ENCODE peak calls at places on chromosome 10, in four cellular contexts. W is testis; V is iPS DF 6.9; T is CD4-positive, CD25-positive, alpha-beta regulatory T cell. G is an unnamed sample.

GRCh38 chr10:58868736-58869435 is 307.6 kb upstream of the PHYHIPL start:
- DNase-seq in W (no peak), V (no peak), T (no peak), G (peak; percentile 32)

GRCh38 chr10:97384641-97385040 is 16.5 kb downstream of the RRP12 start:
- DNase-seq in W (no peak), V (no peak), T (no peak), G (no peak)

GRCh38 chr10:43846187-43846680 is 197.6 kb upstream of the ZNF32 start:
- DNase-seq in W (no peak), V (no peak), T (no peak), G (no peak)

GRCh38 chr10:80459047-80459865 is 5.1 kb downstream of the TSPAN14 start:
- DNase-seq in W (peak; percentile 62), V (no peak), T (peak; percentile 55), G (peak; percentile 37)

GRCh38 chr10:8311526-8312070 is 257.1 kb downstream of the GATA3 start:
- DNase-seq in W (no peak), V (no peak), T (no peak), G (no peak)

GRCh38 chr10:24156686-24157085 is 52.3 kb upstream of the KIAA1217 start:
- DNase-seq in W (no peak), V (no peak), T (no peak), G (no peak)

GRCh38 chr10:77919713-77920108 is 6.8 kb downstream of the DLG5 start:
- DNase-seq in W (no peak), V (no peak), T (no peak), G (no peak)

GRCh38 chr10:122264442-122264841 is 6.7 kb upstream of the BTBD16 start:
- DNase-seq in W (no peak), V (no peak), T (no peak), G (no peak)

DNA sequence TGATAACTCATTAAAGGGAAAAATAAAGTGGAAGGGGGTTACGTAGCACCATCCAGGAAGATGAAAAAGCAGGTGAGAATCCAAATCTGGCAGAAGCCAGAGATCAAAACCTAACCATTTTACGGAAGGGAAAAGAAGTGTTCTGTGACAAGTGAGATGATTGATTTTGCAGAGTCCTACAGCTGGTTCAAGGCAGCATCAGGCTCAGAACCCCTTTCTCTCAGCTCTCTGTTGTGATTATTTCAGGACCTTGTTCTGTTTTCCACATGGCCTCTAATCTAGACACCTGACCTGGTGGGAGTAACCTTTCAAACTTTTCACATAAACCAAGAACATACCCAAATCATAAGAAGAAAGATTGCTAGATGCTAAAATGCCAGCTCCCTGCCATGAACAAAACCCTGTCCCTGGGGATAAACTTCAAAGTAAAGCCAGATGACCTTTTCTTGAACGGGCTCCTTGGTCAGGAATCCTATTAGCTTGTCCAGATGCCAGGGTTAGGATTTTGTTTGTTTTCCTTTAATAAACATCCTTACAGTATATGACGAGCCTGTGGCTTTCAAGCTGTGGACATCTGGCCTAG is 5.9 kb downstream of the DUSP5 start:
- DNase-seq in W (no peak), V (no peak), T (no peak), G (no peak)
- H3K4me3 ChIP-seq in W (no peak overlapping the region), V (no peak overlapping the region), T (peak overlapping the region; percentile 72), G (no peak overlapping the region)

GRCh38 chr10:74730246-74730645 is 96.2 kb upstream of the KAT6B start:
- DNase-seq in W (no peak), V (peak; percentile 60), T (no peak), G (no peak)

GRCh38 chr10:74738052-74738451 is 88.3 kb upstream of the KAT6B start:
- DNase-seq in W (no peak), V (no peak), T (no peak), G (no peak)

GRCh38 chr10:74738543-74738942 is 87.9 kb upstream of the KAT6B start:
- DNase-seq in W (no peak), V (no peak), T (no peak), G (no peak)

GRCh38 chr10:74736029-74736428 is 90.4 kb upstream of the KAT6B start:
- DNase-seq in W (no peak), V (no peak), T (no peak), G (no peak)

GRCh38 chr10:74733612-74734011 is 92.8 kb upstream of the KAT6B start:
- DNase-seq in W (no peak), V (no peak), T (no peak), G (no peak)
- H3K4me1 ChIP-seq in W (peaks cover 2% of the 10 kb centered on the region), V (peaks cover 5% of the 10 kb centered on the region), T (peaks cover 3% of the 10 kb centered on the region), G (no peaks in the 10 kb centered on the region)

GRCh38 chr10:101032637-101033201 is 1.7 kb downstream of the SFXN3 start:
- DNase-seq in W (no peak), V (no peak), T (no peak), G (peak; percentile 84)
- H3K4me3 ChIP-seq in W (peak overlapping the region; percentile 73), V (peak overlapping the region; percentile 51), T (peak overlapping the region; percentile 73), G (peak overlapping the region; percentile 80)

DNA sequence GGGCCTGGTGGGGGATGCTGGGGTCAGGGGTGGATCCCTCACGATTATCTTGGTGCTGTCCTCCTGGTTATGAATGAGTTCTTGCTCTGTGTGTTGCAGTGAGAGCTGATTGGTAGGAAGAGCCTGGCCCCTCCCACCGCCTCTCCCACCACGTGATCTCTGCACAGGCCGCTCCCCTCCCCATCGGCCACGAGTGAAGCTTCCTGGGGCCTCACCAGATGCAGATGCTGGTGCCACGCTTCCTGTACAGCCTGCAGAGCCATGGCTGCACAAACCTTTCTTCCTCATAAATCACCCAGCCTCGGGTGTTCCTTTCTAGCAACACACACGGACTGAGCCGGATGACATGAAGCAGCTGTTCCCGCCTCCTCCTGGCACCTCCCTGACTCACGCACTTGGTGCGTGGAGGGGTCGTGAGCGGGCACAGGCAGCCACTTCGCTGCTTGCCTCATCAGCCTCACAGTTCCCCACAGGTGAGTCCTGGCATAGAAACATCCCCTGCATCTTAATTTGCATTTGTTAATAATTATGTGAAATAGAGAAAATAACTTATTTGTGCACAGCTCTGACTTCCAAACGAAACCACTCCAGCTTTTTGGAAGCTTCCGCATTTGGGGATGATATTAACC is 210.8 kb downstream of the ADARB2 start:
- DNase-seq in W (peak; percentile 21), V (no peak), T (no peak), G (no peak)
- H3K4me1 ChIP-seq in W (no peaks in the 10 kb centered on the region), V (peaks cover 7% of the 10 kb centered on the region), T (no peaks in the 10 kb centered on the region), G (no peaks in the 10 kb centered on the region)

G was measured in BE2C.